ENCODE peak calls at places on chromosomes 5 and 9, in six cellular contexts. Y is psoas muscle, D is spleen, K is body of pancreas, J is skeletal muscle cell, H is AG09309. C is an unnamed sample.

GRCh38 chr9:72443855-72444254 is 77.6 kb upstream of the TMC1 start:
- DNase-seq in Y (no peak), D (no peak), K (no peak), J (no peak), H (no peak), C (no peak)

GRCh38 chr9:134617246-134617645 is 24.4 kb upstream of the COL5A1 start:
- DNase-seq in Y (no peak), D (peak), K (no peak), J (no peak), H (no peak), C (no peak)

GRCh38 chr9:94819161-94819677 is 92.7 kb downstream of the AOPEP start:
- DNase-seq in Y (no peak), D (no peak), K (no peak), J (no peak), H (no peak), C (no peak)

GRCh38 chr9:128625391-128626145 is 31.1 kb downstream of the DYNC2I2 start:
- DNase-seq in Y (no peak), D (no peak), K (peak), J (no peak), H (no peak), C (no peak)

GRCh38 chr5:420632-421286 is 22.2 kb upstream of the EXOC3 start:
- DNase-seq in Y (peak), D (peak), K (no peak), J (no peak), H (no peak), C (no peak)

GRCh38 chr5:52453176-52453575 is 334.5 kb upstream of the ITGA1 start:
- DNase-seq in Y (no peak), D (no peak), K (no peak), J (no peak), H (no peak), C (no peak)

GRCh38 chr5:134125195-134126015 is 10.9 kb downstream of the TCF7 start:
- DNase-seq in Y (peak), D (no peak), K (peak), J (peak), H (peak), C (peak)

GRCh38 chr5:34548086-34548403 is 108.1 kb upstream of the RAI14 start:
- DNase-seq in Y (no peak), D (no peak), K (no peak), J (no peak), H (no peak), C (no peak)

GRCh38 chr5:17398439-17398838 is 99.6 kb upstream of the TAF11L2 start:
- DNase-seq in Y (no peak), D (no peak), K (no peak), J (peak), H (peak), C (peak)

GRCh38 chr5:95866431-95867063 is 44.0 kb upstream of the GLRX start:
- DNase-seq in Y (no peak), D (no peak), K (no peak), J (no peak), H (no peak), C (no peak)

GRCh38 chr5:133466551-133467324 is 145.6 kb downstream of the FSTL4 start:
- DNase-seq in Y (no peak), D (no peak), K (no peak), J (no peak), H (no peak), C (no peak)

GRCh38 chr5:149641000-149641576 is 59.8 kb downstream of the ARHGEF37 start:
- DNase-seq in Y (peak), D (no peak), K (peak), J (no peak), H (no peak), C (no peak)

GRCh38 chr5:71923755-71924154 is 183.5 kb upstream of the MAP1B start:
- DNase-seq in Y (no peak), D (no peak), K (no peak), J (no peak), H (no peak), C (no peak)

GRCh38 chr5:132199116-132199680 is 28.5 kb downstream of the P4HA2 start:
- DNase-seq in Y (no peak), D (no peak), K (no peak), J (no peak), H (no peak), C (no peak)

GRCh38 chr5:60489856-60490255 is 210.1 kb downstream of the DEPDC1B start:
- DNase-seq in Y (no peak), D (no peak), K (no peak), J (no peak), H (no peak), C (no peak)
- H3K4me3 ChIP-seq in Y (no peak), D (no peak), K (no peak), J (no peak), H (no peak), C (no peak)

GRCh38 chr5:50975840-50976239 is 309.4 kb downstream of the PARP8 start:
- DNase-seq in Y (no peak), D (no peak), K (no peak), J (no peak), H (no peak), C (no peak)
- H3K4me3 ChIP-seq in Y (no peak), D (no peak), K (no peak), J (no peak), H (no peak), C (no peak)

GRCh38 chr5:150757087-150757649 is 1.6 kb downstream of the DCTN4 start:
- DNase-seq in Y (no peak), D (no peak), K (no peak), J (no peak), H (no peak), C (no peak)
- H3K4me3 ChIP-seq in Y (peak), D (peak), K (no peak), J (peak), H (peak), C (peak)

GRCh38 chr5:83472508-83473343 is 1.2 kb downstream of the VCAN start:
- DNase-seq in Y (peak), D (peak), K (peak), J (peak), H (no peak), C (no peak)
- H3K4me3 ChIP-seq in Y (peak), D (peak), K (no peak), J (peak), H (peak), C (peak)

GRCh38 chr9:97387936-97388684 is 23.8 kb upstream of the TDRD7 start:
- DNase-seq in Y (no peak), D (no peak), K (peak), J (no peak), H (no peak), C (no peak)

GRCh38 chr9:97385626-97386264 is 26.2 kb upstream of the TDRD7 start:
- DNase-seq in Y (no peak), D (no peak), K (no peak), J (no peak), H (no peak), C (no peak)

GRCh38 chr9:97387504-97387886 is 24.4 kb upstream of the TDRD7 start:
- DNase-seq in Y (no peak), D (no peak), K (no peak), J (no peak), H (no peak), C (no peak)

GRCh38 chr9:97386265-97386633 is 25.6 kb upstream of the TDRD7 start:
- DNase-seq in Y (no peak), D (no peak), K (no peak), J (no peak), H (no peak), C (no peak)

GRCh38 chr9:97386733-97387503 is 25.0 kb upstream of the TDRD7 start:
- DNase-seq in Y (peak), D (peak), K (peak), J (peak), H (no peak), C (no peak)
- H3K4me3 ChIP-seq in Y (no peak), D (no peak), K (no peak), J (no peak), H (no peak), C (no peak)